ENCODE peak calls at places on chromosomes 16 and 17, in eight cellular contexts. B is fibroblast of lung, R is SJCRH30, W is Ammon's horn, A is anterior cingulate cortex, F is NCI-H774, N is bronchial epithelial cell, J is immature natural killer cell. H is an unnamed sample.

GRCh38 chr16:13645525-13645924 is 274.4 kb upstream of the ERCC4 start:
- DNase-seq in B (no peak), R (no peak), W (no peak), A (no peak), F (no peak), N (no peak), J (no peak), H (no peak)

GRCh38 chr17:56956992-56957391 is 3.9 kb downstream of the COIL start:
- DNase-seq in B (no peak), R (no peak), W (no peak), A (no peak), F (no peak), N (no peak), J (no peak), H (no peak)

GRCh38 chr17:78563189-78564145 is 13.7 kb downstream of the DNAH17 start:
- DNase-seq in B (peak), R (peak), W (no peak), A (no peak), F (peak), N (no peak), J (no peak), H (no peak)

GRCh38 chr16:52453661-52454060 is 93.3 kb downstream of the TOX3 start:
- DNase-seq in B (no peak), R (no peak), W (no peak), A (no peak), F (no peak), N (no peak), J (no peak), H (no peak)

GRCh38 chr17:3998436-3998835 is 34.2 kb upstream of the ATP2A3 start:
- DNase-seq in B (no peak), R (peak), W (no peak), A (no peak), F (no peak), N (no peak), J (no peak), H (no peak)

GRCh38 chr16:2486645-2487516 is 12.0 kb downstream of the TBC1D24 start:
- DNase-seq in B (no peak), R (peak), W (peak), A (peak), F (no peak), N (peak), J (peak), H (no peak)

GRCh38 chr17:41048441-41048840 is 1.3 kb upstream of the KRTAP2-1 start:
- DNase-seq in B (peak), R (no peak), W (no peak), A (no peak), F (no peak), N (peak), J (no peak), H (no peak)

GRCh38 chr16:75320435-75320834 is 69.0 kb upstream of the BCAR1 start:
- DNase-seq in B (no peak), R (peak), W (peak), A (peak), F (no peak), N (no peak), J (no peak), H (no peak)

GRCh38 chr17:8522577-8522976 is 86.9 kb downstream of the NDEL1 start:
- DNase-seq in B (no peak), R (no peak), W (no peak), A (no peak), F (no peak), N (no peak), J (no peak), H (no peak)

GRCh38 chr16:27383511-27384243 is 18.3 kb upstream of the IL21R start:
- DNase-seq in B (no peak), R (no peak), W (peak), A (no peak), F (no peak), N (no peak), J (no peak), H (no peak)

GRCh38 chr17:74639704-74640142 is 16.2 kb upstream of the CD300E start:
- DNase-seq in B (no peak), R (no peak), W (peak), A (no peak), F (no peak), N (no peak), J (no peak), H (no peak)

GRCh38 chr16:72945611-72946010 is 102.3 kb downstream of the ZFHX3 start:
- DNase-seq in B (no peak), R (no peak), W (no peak), A (no peak), F (no peak), N (no peak), J (no peak), H (no peak)

GRCh38 chr16:2474877-2475412 is at the start of gene TBC1D24:
- DNase-seq in B (peak), R (peak), W (peak), A (peak), F (peak), N (peak), J (peak), H (peak)

GRCh38 chr17:40158438-40158837 is 18.1 kb downstream of the CASC3 start:
- DNase-seq in B (no peak), R (no peak), W (no peak), A (no peak), F (no peak), N (no peak), J (no peak), H (no peak)

GRCh38 chr17:39105705-39106104 is 45.7 kb downstream of the PLXDC1 start:
- DNase-seq in B (no peak), R (no peak), W (no peak), A (no peak), F (no peak), N (no peak), J (no peak), H (no peak)

GRCh38 chr16:66523861-66524354 is 26.0 kb downstream of the TK2 start:
- DNase-seq in B (no peak), R (no peak), W (no peak), A (no peak), F (no peak), N (no peak), J (peak), H (no peak)

GRCh38 chr17:7290166-7290565 is 4.3 kb downstream of the YBX2 start:
- DNase-seq in B (no peak), R (no peak), W (no peak), A (no peak), F (no peak), N (no peak), J (no peak), H (no peak)

GRCh38 chr17:40177275-40177874 is at the start of gene RAPGEFL1:
- DNase-seq in B (peak), R (no peak), W (peak), A (peak), F (peak), N (peak), J (peak), H (peak)

GRCh38 chr17:22453181-22453580 is 760.9 kb downstream of the KCNJ18 start:
- DNase-seq in B (no peak), R (no peak), W (no peak), A (no peak), F (no peak), N (no peak), J (no peak), H (no peak)

GRCh38 chr17:1648582-1649115 is 1.0 kb downstream of the RILP start:
- DNase-seq in B (peak), R (peak), W (peak), A (peak), F (peak), N (peak), J (peak), H (peak)

GRCh38 chr17:55386931-55387330 is 34.7 kb downstream of the MMD start:
- DNase-seq in B (no peak), R (no peak), W (no peak), A (no peak), F (no peak), N (peak), J (no peak), H (no peak)

GRCh38 chr17:50114849-50115357 is 15.1 kb downstream of the SAMD14 start:
- DNase-seq in B (peak), R (no peak), W (peak), A (no peak), F (peak), N (peak), J (no peak), H (peak)

GRCh38 chr17:5785867-5786509 is 201.7 kb upstream of the NLRP1 start:
- DNase-seq in B (peak), R (peak), W (no peak), A (no peak), F (no peak), N (peak), J (no peak), H (no peak)

GRCh38 chr17:79861371-79862216 is 22.4 kb upstream of the CBX4 start:
- DNase-seq in B (no peak), R (no peak), W (no peak), A (no peak), F (no peak), N (no peak), J (no peak), H (no peak)

GRCh38 chr16:1345651-1346421 is 5.8 kb downstream of the TSR3 start:
- DNase-seq in B (no peak), R (no peak), W (no peak), A (no peak), F (no peak), N (no peak), J (no peak), H (no peak)

GRCh38 chr17:59521465-59522126 is 43.8 kb upstream of the DHX40 start:
- DNase-seq in B (peak), R (peak), W (peak), A (peak), F (peak), N (peak), J (peak), H (peak)

GRCh38 chr16:1167276-1168107 is 14.6 kb downstream of the CACNA1H start:
- DNase-seq in B (peak), R (peak), W (peak), A (peak), F (peak), N (no peak), J (no peak), H (peak)

GRCh38 chr16:4679156-4679853 is 14.1 kb upstream of the NUDT16L1 start:
- DNase-seq in B (no peak), R (no peak), W (no peak), A (no peak), F (no peak), N (no peak), J (no peak), H (no peak)

GRCh38 chr17:6701719-6702118 is 11.4 kb downstream of the SLC13A5 start:
- DNase-seq in B (no peak), R (peak), W (no peak), A (no peak), F (no peak), N (no peak), J (peak), H (no peak)

GRCh38 chr16:27498916-27499658 is 50.6 kb downstream of the GTF3C1 start:
- DNase-seq in B (no peak), R (no peak), W (no peak), A (no peak), F (no peak), N (no peak), J (no peak), H (no peak)

GRCh38 chr17:3003401-3004149 is 59.8 kb downstream of the OR1D5 start:
- DNase-seq in B (no peak), R (no peak), W (peak), A (peak), F (no peak), N (no peak), J (no peak), H (peak)

GRCh38 chr16:80391095-80391494 is 149.7 kb upstream of the DYNLRB2 start:
- DNase-seq in B (no peak), R (no peak), W (no peak), A (no peak), F (no peak), N (no peak), J (no peak), H (no peak)